ENCODE peak calls at places on chromosomes 12 and 14, in nine cellular contexts. One of them, this sample, is unnamed.

GRCh38 chr12:98221243-98221808 is 294.1 kb upstream of the TMPO start:
- DNase-seq in cardiac muscle cell: no peak
- DNase-seq in GM23248: no peak
- DNase-seq in PC-9: no peak
- DNase-seq in neuronal stem cell: no peak
- DNase-seq in CD8-positive, alpha-beta memory T cell: no peak
- DNase-seq in DND-41: no peak
- DNase-seq in OCI-LY7: no peak
- DNase-seq in stomach: no peak
- DNase-seq in this sample: no peak

GRCh38 chr12:5581616-5582367 is 149.9 kb downstream of the NTF3 start:
- DNase-seq in cardiac muscle cell: peak; percentile 16
- DNase-seq in GM23248: no peak
- DNase-seq in PC-9: no peak
- DNase-seq in neuronal stem cell: no peak
- DNase-seq in CD8-positive, alpha-beta memory T cell: no peak
- DNase-seq in DND-41: no peak
- DNase-seq in OCI-LY7: no peak
- DNase-seq in stomach: no peak
- DNase-seq in this sample: no peak

GRCh38 chr12:94290353-94290752 is 142.0 kb downstream of the PLXNC1 start:
- DNase-seq in cardiac muscle cell: no peak
- DNase-seq in GM23248: no peak
- DNase-seq in PC-9: no peak
- DNase-seq in neuronal stem cell: peak; percentile 12
- DNase-seq in CD8-positive, alpha-beta memory T cell: no peak
- DNase-seq in DND-41: no peak
- DNase-seq in OCI-LY7: no peak
- DNase-seq in stomach: no peak
- DNase-seq in this sample: no peak

GRCh38 chr14:81221579-81222102 is 882 bp upstream of the GTF2A1 start:
- DNase-seq in cardiac muscle cell: peak; percentile 29
- DNase-seq in GM23248: no peak
- DNase-seq in PC-9: no peak
- DNase-seq in neuronal stem cell: no peak
- DNase-seq in CD8-positive, alpha-beta memory T cell: no peak
- DNase-seq in DND-41: no peak
- DNase-seq in OCI-LY7: no peak
- DNase-seq in stomach: no peak
- DNase-seq in this sample: no peak

GRCh38 chr12:12975322-12976077 is 23.5 kb upstream of the GPRC5D start:
- DNase-seq in cardiac muscle cell: peak; percentile 60
- DNase-seq in GM23248: peak; percentile 79
- DNase-seq in PC-9: no peak
- DNase-seq in neuronal stem cell: no peak
- DNase-seq in CD8-positive, alpha-beta memory T cell: no peak
- DNase-seq in DND-41: no peak
- DNase-seq in OCI-LY7: peak; percentile 22
- DNase-seq in stomach: peak; percentile 46
- DNase-seq in this sample: no peak

GRCh38 chr12:6333566-6333965 is 8.3 kb downstream of the TNFRSF1A start:
- DNase-seq in cardiac muscle cell: no peak
- DNase-seq in GM23248: peak; percentile 95
- DNase-seq in PC-9: no peak
- DNase-seq in neuronal stem cell: no peak
- DNase-seq in CD8-positive, alpha-beta memory T cell: peak; percentile 49
- DNase-seq in DND-41: no peak
- DNase-seq in OCI-LY7: no peak
- DNase-seq in stomach: no peak
- DNase-seq in this sample: no peak

GRCh38 chr12:90940872-90941499 is 14.0 kb downstream of the CCER1 start:
- DNase-seq in cardiac muscle cell: peak; percentile 83
- DNase-seq in GM23248: peak; percentile 76
- DNase-seq in PC-9: peak; percentile 48
- DNase-seq in neuronal stem cell: peak; percentile 24
- DNase-seq in CD8-positive, alpha-beta memory T cell: no peak
- DNase-seq in DND-41: no peak
- DNase-seq in OCI-LY7: peak; percentile 45
- DNase-seq in stomach: no peak
- DNase-seq in this sample: no peak

GRCh38 chr12:116577149-116577548 is 18.0 kb downstream of the MAP1LC3B2 start:
- DNase-seq in cardiac muscle cell: peak; percentile 33
- DNase-seq in GM23248: no peak
- DNase-seq in PC-9: no peak
- DNase-seq in neuronal stem cell: no peak
- DNase-seq in CD8-positive, alpha-beta memory T cell: no peak
- DNase-seq in DND-41: no peak
- DNase-seq in OCI-LY7: no peak
- DNase-seq in stomach: no peak
- DNase-seq in this sample: no peak

GRCh38 chr14:75340921-75341320 is 62.3 kb downstream of the FOS start:
- DNase-seq in cardiac muscle cell: peak; percentile 80
- DNase-seq in GM23248: no peak
- DNase-seq in PC-9: no peak
- DNase-seq in neuronal stem cell: no peak
- DNase-seq in CD8-positive, alpha-beta memory T cell: no peak
- DNase-seq in DND-41: no peak
- DNase-seq in OCI-LY7: peak; percentile 14
- DNase-seq in stomach: peak; percentile 67
- DNase-seq in this sample: no peak

GRCh38 chr14:71142375-71143038 is 235.2 kb downstream of the PCNX1 start:
- DNase-seq in cardiac muscle cell: peak; percentile 93
- DNase-seq in GM23248: peak; percentile 97
- DNase-seq in PC-9: peak; percentile 78
- DNase-seq in neuronal stem cell: no peak
- DNase-seq in CD8-positive, alpha-beta memory T cell: peak; percentile 40
- DNase-seq in DND-41: peak; percentile 49
- DNase-seq in OCI-LY7: peak; percentile 51
- DNase-seq in stomach: no peak
- DNase-seq in this sample: peak; percentile 39

GRCh38 chr14:93091666-93092065 is 24.1 kb downstream of the ITPK1 start:
- DNase-seq in cardiac muscle cell: no peak
- DNase-seq in GM23248: no peak
- DNase-seq in PC-9: no peak
- DNase-seq in neuronal stem cell: no peak
- DNase-seq in CD8-positive, alpha-beta memory T cell: no peak
- DNase-seq in DND-41: no peak
- DNase-seq in OCI-LY7: no peak
- DNase-seq in stomach: no peak
- DNase-seq in this sample: no peak

GRCh38 chr14:50381823-50382287 is 14.8 kb downstream of the CDKL1 start:
- DNase-seq in cardiac muscle cell: no peak
- DNase-seq in GM23248: no peak
- DNase-seq in PC-9: no peak
- DNase-seq in neuronal stem cell: no peak
- DNase-seq in CD8-positive, alpha-beta memory T cell: no peak
- DNase-seq in DND-41: no peak
- DNase-seq in OCI-LY7: no peak
- DNase-seq in stomach: no peak
- DNase-seq in this sample: no peak

GRCh38 chr14:60722163-60722835 is 1.9 kb downstream of the SIX4 start:
- DNase-seq in cardiac muscle cell: peak; percentile 52
- DNase-seq in GM23248: peak; percentile 80
- DNase-seq in PC-9: peak; percentile 69
- DNase-seq in neuronal stem cell: peak; percentile 72
- DNase-seq in CD8-positive, alpha-beta memory T cell: peak; percentile 24
- DNase-seq in DND-41: no peak
- DNase-seq in OCI-LY7: peak; percentile 58
- DNase-seq in stomach: peak; percentile 40
- DNase-seq in this sample: peak; percentile 17

GRCh38 chr12:27272375-27273028 is 28.4 kb downstream of the STK38L start:
- DNase-seq in cardiac muscle cell: no peak
- DNase-seq in GM23248: no peak
- DNase-seq in PC-9: peak; percentile 43
- DNase-seq in neuronal stem cell: no peak
- DNase-seq in CD8-positive, alpha-beta memory T cell: no peak
- DNase-seq in DND-41: no peak
- DNase-seq in OCI-LY7: no peak
- DNase-seq in stomach: no peak
- DNase-seq in this sample: no peak

GRCh38 chr14:103255555-103255954 is 78.5 kb upstream of the EIF5 start:
- DNase-seq in cardiac muscle cell: no peak
- DNase-seq in GM23248: no peak
- DNase-seq in PC-9: peak; percentile 70
- DNase-seq in neuronal stem cell: no peak
- DNase-seq in CD8-positive, alpha-beta memory T cell: no peak
- DNase-seq in DND-41: no peak
- DNase-seq in OCI-LY7: no peak
- DNase-seq in stomach: no peak
- DNase-seq in this sample: no peak

GRCh38 chr14:44149597-44149996 is 357.5 kb downstream of the FSCB start:
- DNase-seq in cardiac muscle cell: peak; percentile 60
- DNase-seq in GM23248: no peak
- DNase-seq in PC-9: no peak
- DNase-seq in neuronal stem cell: peak; percentile 65
- DNase-seq in CD8-positive, alpha-beta memory T cell: no peak
- DNase-seq in DND-41: peak; percentile 3
- DNase-seq in OCI-LY7: peak; percentile 4
- DNase-seq in stomach: no peak
- DNase-seq in this sample: no peak

GRCh38 chr14:76902591-76902990 is 76.4 kb downstream of the LRRC74A start:
- DNase-seq in cardiac muscle cell: no peak
- DNase-seq in GM23248: no peak
- DNase-seq in PC-9: no peak
- DNase-seq in neuronal stem cell: no peak
- DNase-seq in CD8-positive, alpha-beta memory T cell: no peak
- DNase-seq in DND-41: no peak
- DNase-seq in OCI-LY7: no peak
- DNase-seq in stomach: no peak
- DNase-seq in this sample: no peak

GRCh38 chr12:124152733-124153132 is 142.2 kb upstream of the RFLNA start:
- DNase-seq in cardiac muscle cell: peak; percentile 65
- DNase-seq in GM23248: peak; percentile 24
- DNase-seq in PC-9: no peak
- DNase-seq in neuronal stem cell: no peak
- DNase-seq in CD8-positive, alpha-beta memory T cell: no peak
- DNase-seq in DND-41: no peak
- DNase-seq in OCI-LY7: no peak
- DNase-seq in stomach: no peak
- DNase-seq in this sample: no peak

DNA sequence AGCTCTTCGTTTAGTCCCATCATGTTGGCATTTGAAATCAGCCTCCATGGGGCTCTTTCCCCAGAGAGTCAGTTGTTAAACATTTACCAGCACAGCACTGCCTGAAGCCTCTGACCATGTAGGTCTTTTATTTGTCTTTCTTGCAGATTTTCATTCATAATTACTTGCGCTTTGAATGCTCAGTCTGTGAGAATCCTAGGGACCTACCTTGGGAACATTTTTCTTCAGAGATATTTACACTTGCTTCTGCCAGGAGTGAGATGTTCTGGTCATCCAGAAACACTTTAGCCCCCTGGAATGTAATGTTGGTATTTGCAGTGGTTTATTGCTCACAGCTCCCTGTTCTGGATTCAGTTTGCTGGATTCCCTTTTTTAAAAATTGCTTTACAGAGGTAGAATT is 41.7 kb downstream of the RPH3A start:
- DNase-seq in cardiac muscle cell: no peak
- DNase-seq in GM23248: no peak
- DNase-seq in PC-9: no peak
- DNase-seq in neuronal stem cell: no peak
- DNase-seq in CD8-positive, alpha-beta memory T cell: no peak
- DNase-seq in DND-41: no peak
- DNase-seq in OCI-LY7: no peak
- DNase-seq in stomach: no peak
- DNase-seq in this sample: no peak
- H3K4me1 ChIP-seq in cardiac muscle cell: no peaks in the 10 kb centered on the region
- H3K4me1 ChIP-seq in GM23248: no peaks in the 10 kb centered on the region
- H3K4me1 ChIP-seq in PC-9: peaks cover 13% of the 10 kb centered on the region
- H3K4me1 ChIP-seq in neuronal stem cell: no peaks in the 10 kb centered on the region
- H3K4me1 ChIP-seq in CD8-positive, alpha-beta memory T cell: no peaks in the 10 kb centered on the region
- H3K4me1 ChIP-seq in DND-41: no peaks in the 10 kb centered on the region
- H3K4me1 ChIP-seq in OCI-LY7: no peaks in the 10 kb centered on the region
- H3K4me1 ChIP-seq in stomach: no peaks in the 10 kb centered on the region
- H3K4me1 ChIP-seq in this sample: no peaks in the 10 kb centered on the region

GRCh38 chr12:53069621-53070410 is 9.4 kb downstream of the SPRYD3 start:
- DNase-seq in cardiac muscle cell: no peak
- DNase-seq in GM23248: no peak
- DNase-seq in PC-9: no peak
- DNase-seq in neuronal stem cell: no peak
- DNase-seq in CD8-positive, alpha-beta memory T cell: no peak
- DNase-seq in DND-41: no peak
- DNase-seq in OCI-LY7: no peak
- DNase-seq in stomach: no peak
- DNase-seq in this sample: no peak
- H3K27ac ChIP-seq in cardiac muscle cell: peak overlapping the region; percentile 23
- H3K27ac ChIP-seq in GM23248: no peak overlapping the region
- H3K27ac ChIP-seq in PC-9: no peak overlapping the region
- H3K27ac ChIP-seq in neuronal stem cell: no peak overlapping the region
- H3K27ac ChIP-seq in CD8-positive, alpha-beta memory T cell: no peak overlapping the region
- H3K27ac ChIP-seq in DND-41: no peak overlapping the region
- H3K27ac ChIP-seq in OCI-LY7: no peak overlapping the region
- H3K27ac ChIP-seq in stomach: peak overlapping the region; percentile 17
- H3K27ac ChIP-seq in this sample: no peak overlapping the region

GRCh38 chr14:96284430-96284829 is 28.4 kb downstream of the BDKRB1 start:
- DNase-seq in cardiac muscle cell: no peak
- DNase-seq in GM23248: no peak
- DNase-seq in PC-9: no peak
- DNase-seq in neuronal stem cell: no peak
- DNase-seq in CD8-positive, alpha-beta memory T cell: no peak
- DNase-seq in DND-41: no peak
- DNase-seq in OCI-LY7: no peak
- DNase-seq in stomach: no peak
- DNase-seq in this sample: no peak
- H3K36me3 ChIP-seq in cardiac muscle cell: no peaks in the 10 kb centered on the region
- H3K36me3 ChIP-seq in GM23248: peaks cover 11% of the 10 kb centered on the region
- H3K36me3 ChIP-seq in PC-9: no peaks in the 10 kb centered on the region
- H3K36me3 ChIP-seq in neuronal stem cell: peaks cover 11% of the 10 kb centered on the region
- H3K36me3 ChIP-seq in CD8-positive, alpha-beta memory T cell: peaks cover 13% of the 10 kb centered on the region
- H3K36me3 ChIP-seq in DND-41: peaks cover 26% of the 10 kb centered on the region
- H3K36me3 ChIP-seq in OCI-LY7: peaks cover 15% of the 10 kb centered on the region
- H3K36me3 ChIP-seq in stomach: peaks cover 5% of the 10 kb centered on the region
- H3K36me3 ChIP-seq in this sample: peaks cover 36% of the 10 kb centered on the region

GRCh38 chr12:4148418-4149056 is 125.0 kb upstream of the CCND2 start:
- DNase-seq in cardiac muscle cell: no peak
- DNase-seq in GM23248: no peak
- DNase-seq in PC-9: no peak
- DNase-seq in neuronal stem cell: no peak
- DNase-seq in CD8-positive, alpha-beta memory T cell: no peak
- DNase-seq in DND-41: peak; percentile 27
- DNase-seq in OCI-LY7: peak; percentile 71
- DNase-seq in stomach: peak; percentile 40
- DNase-seq in this sample: peak; percentile 48

GRCh38 chr12:4144676-4145075 is 128.9 kb upstream of the CCND2 start:
- DNase-seq in cardiac muscle cell: no peak
- DNase-seq in GM23248: no peak
- DNase-seq in PC-9: no peak
- DNase-seq in neuronal stem cell: no peak
- DNase-seq in CD8-positive, alpha-beta memory T cell: no peak
- DNase-seq in DND-41: no peak
- DNase-seq in OCI-LY7: no peak
- DNase-seq in stomach: no peak
- DNase-seq in this sample: no peak

GRCh38 chr12:4145990-4146859 is 127.3 kb upstream of the CCND2 start:
- DNase-seq in cardiac muscle cell: no peak
- DNase-seq in GM23248: no peak
- DNase-seq in PC-9: no peak
- DNase-seq in neuronal stem cell: no peak
- DNase-seq in CD8-positive, alpha-beta memory T cell: no peak
- DNase-seq in DND-41: no peak
- DNase-seq in OCI-LY7: no peak
- DNase-seq in stomach: no peak
- DNase-seq in this sample: no peak

GRCh38 chr12:4143909-4144308 is 129.7 kb upstream of the CCND2 start:
- DNase-seq in cardiac muscle cell: no peak
- DNase-seq in GM23248: no peak
- DNase-seq in PC-9: no peak
- DNase-seq in neuronal stem cell: no peak
- DNase-seq in CD8-positive, alpha-beta memory T cell: peak; percentile 30
- DNase-seq in DND-41: no peak
- DNase-seq in OCI-LY7: peak; percentile 58
- DNase-seq in stomach: no peak
- DNase-seq in this sample: no peak

GRCh38 chr12:4147051-4147481 is 126.5 kb upstream of the CCND2 start:
- DNase-seq in cardiac muscle cell: no peak
- DNase-seq in GM23248: no peak
- DNase-seq in PC-9: no peak
- DNase-seq in neuronal stem cell: no peak
- DNase-seq in CD8-positive, alpha-beta memory T cell: no peak
- DNase-seq in DND-41: no peak
- DNase-seq in OCI-LY7: no peak
- DNase-seq in stomach: no peak
- DNase-seq in this sample: no peak
- H3K4me1 ChIP-seq in cardiac muscle cell: no peaks in the 10 kb centered on the region
- H3K4me1 ChIP-seq in GM23248: no peaks in the 10 kb centered on the region
- H3K4me1 ChIP-seq in PC-9: no peaks in the 10 kb centered on the region
- H3K4me1 ChIP-seq in neuronal stem cell: peaks cover 3% of the 10 kb centered on the region
- H3K4me1 ChIP-seq in CD8-positive, alpha-beta memory T cell: peaks cover 45% of the 10 kb centered on the region
- H3K4me1 ChIP-seq in DND-41: peaks cover 18% of the 10 kb centered on the region
- H3K4me1 ChIP-seq in OCI-LY7: peaks cover 45% of the 10 kb centered on the region
- H3K4me1 ChIP-seq in stomach: no peaks in the 10 kb centered on the region
- H3K4me1 ChIP-seq in this sample: peaks cover 63% of the 10 kb centered on the region

This sample was measured in CD4-positive, alpha-beta memory T cell.